ENCODE peak calls at places on chromosome 6, in nine cellular contexts. J is SK-N-SH, U is lung, H is testis, S is SJSA1, L is GM23248, O is right lobe of liver, K is adrenal gland, W is cardiac muscle cell. G is an unnamed sample.

GRCh38 chr6:125745281-125746018 is 4.0 kb upstream of the HEY2 start:
- DNase-seq in L (no peak), H (no peak), U (no peak), S (no peak), K (no peak), J (no peak), W (no peak), O (peak), G (no peak)

GRCh38 chr6:15843764-15844163 is 180.9 kb upstream of the DTNBP1 start:
- DNase-seq in W (no peak), U (no peak), H (no peak), O (no peak), J (no peak), K (no peak), S (no peak), L (no peak), G (no peak)

GRCh38 chr6:143068001-143068400 is 7.3 kb downstream of the AIG1 start:
- DNase-seq in L (peak), J (no peak), S (no peak), W (no peak), H (no peak), K (no peak), O (no peak), U (no peak), G (no peak)

GRCh38 chr6:138240476-138241245 is 22.4 kb upstream of the PBOV1 start:
- DNase-seq in W (no peak), H (no peak), S (no peak), J (no peak), K (no peak), U (no peak), L (no peak), O (no peak), G (no peak)

GRCh38 chr6:149337330-149337729 is 19.8 kb downstream of the TAB2 start:
- DNase-seq in U (no peak), K (no peak), O (no peak), S (no peak), W (no peak), H (no peak), J (no peak), L (no peak), G (no peak)

GRCh38 chr6:37244430-37245310 is 12.9 kb upstream of the TBC1D22B start:
- DNase-seq in U (peak), H (peak), W (peak), O (peak), K (peak), L (peak), J (no peak), S (peak), G (peak)

GRCh38 chr6:134060491-134061106 is 8.2 kb upstream of the SLC2A12 start:
- DNase-seq in O (no peak), J (no peak), U (no peak), L (peak), K (no peak), H (no peak), S (peak), W (peak), G (no peak)

GRCh38 chr6:6591778-6592388 is 3.4 kb downstream of the LY86 start:
- DNase-seq in O (no peak), K (peak), L (no peak), S (no peak), H (peak), U (peak), W (no peak), J (no peak), G (no peak)

GRCh38 chr6:90315354-90315960 is 18.8 kb upstream of the BACH2 start:
- DNase-seq in J (no peak), H (no peak), O (no peak), U (no peak), K (no peak), L (no peak), S (no peak), W (no peak), G (no peak)

GRCh38 chr6:168258795-168259194 is 60.8 kb downstream of the DACT2 start:
- DNase-seq in L (no peak), U (no peak), S (no peak), O (no peak), W (no peak), K (no peak), J (no peak), H (no peak), G (no peak)

GRCh38 chr6:146984251-146984924 is 219.8 kb upstream of the STXBP5 start:
- DNase-seq in J (no peak), S (no peak), L (peak), W (peak), K (no peak), O (no peak), H (no peak), U (no peak), G (no peak)

GRCh38 chr6:45965787-45966186 is 49.9 kb downstream of the CLIC5 start:
- DNase-seq in S (peak), H (no peak), W (peak), O (no peak), L (peak), K (no peak), J (no peak), U (no peak), G (no peak)

GRCh38 chr6:63538550-63538949 is 33.7 kb upstream of the LOC128125822 start:
- DNase-seq in L (no peak), H (no peak), U (no peak), S (no peak), W (no peak), K (no peak), O (peak), J (no peak), G (no peak)

GRCh38 chr6:127786109-127786508 is 114.7 kb downstream of the THEMIS start:
- DNase-seq in U (no peak), W (peak), J (no peak), H (no peak), L (peak), O (no peak), S (no peak), K (no peak), G (no peak)

GRCh38 chr6:34904990-34905613 is 16.0 kb downstream of the ANKS1A start:
- DNase-seq in W (no peak), J (no peak), S (no peak), H (no peak), O (no peak), L (no peak), U (no peak), K (peak), G (no peak)

GRCh38 chr6:143836150-143836549 is 7.0 kb upstream of the LTV1 start:
- DNase-seq in H (no peak), J (no peak), S (no peak), U (no peak), K (no peak), O (no peak), W (no peak), L (no peak), G (no peak)

DNA sequence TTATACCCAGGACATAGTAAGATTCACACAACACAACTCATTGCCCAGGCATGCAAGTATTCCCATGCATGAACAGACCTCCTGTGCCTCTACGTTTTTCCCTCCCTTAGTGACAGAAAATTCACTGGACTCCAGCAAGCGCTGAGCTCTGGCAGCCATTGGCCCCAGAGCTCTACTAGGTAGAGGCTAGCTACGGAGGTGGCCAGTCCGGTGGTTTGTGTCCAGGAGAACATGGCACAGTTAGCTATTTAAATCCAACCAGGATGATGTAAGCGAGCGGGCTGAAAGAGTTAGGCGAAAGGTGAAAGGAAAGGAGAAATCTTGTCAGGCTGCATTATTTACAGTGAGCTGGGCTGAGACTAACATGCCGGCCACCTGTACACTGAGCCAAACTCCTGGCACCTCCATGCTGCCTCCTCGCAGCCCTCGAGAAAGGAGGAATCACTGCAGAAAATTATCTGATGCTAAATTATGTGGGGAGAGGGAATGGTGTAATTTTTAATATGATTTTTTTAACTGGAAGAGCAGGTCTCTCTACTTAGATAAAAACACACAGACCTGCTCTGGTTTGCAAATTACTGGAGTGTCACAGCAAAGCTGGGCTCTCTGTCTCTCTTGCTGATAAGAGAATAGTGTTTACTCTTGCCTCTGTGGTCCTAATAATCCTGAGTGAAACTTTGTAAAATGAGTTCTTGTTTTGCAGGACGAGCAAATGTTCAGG is 50.1 kb upstream of the ARMC2 start:
- DNase-seq in H (no peak), S (no peak), K (no peak), U (no peak), W (peak), J (no peak), O (peak), L (no peak), G (no peak)
- H3K4me3 ChIP-seq in H (no peak), S (no peak), K (no peak), U (no peak), W (no peak), J (no peak), O (no peak), L (no peak), G (no peak)

DNA sequence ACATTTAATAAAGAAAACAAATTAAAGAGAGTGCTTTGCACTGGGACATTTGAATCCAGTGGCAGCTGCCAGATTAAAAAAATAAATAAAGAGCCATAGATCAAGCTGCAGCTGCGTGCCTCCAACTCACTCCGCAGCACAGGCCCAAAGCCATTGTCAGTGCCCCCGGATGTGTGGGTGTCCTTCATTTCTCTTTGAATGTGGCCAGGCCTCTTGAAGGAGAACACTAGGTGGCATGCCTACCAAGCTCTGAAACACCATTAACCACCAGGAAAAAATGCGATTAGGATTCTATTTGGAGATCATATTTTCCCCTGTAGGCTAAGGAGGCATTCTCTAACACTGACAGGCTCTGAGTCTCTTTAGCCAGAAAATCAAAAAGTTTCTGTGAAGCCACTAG is 549.8 kb downstream of the PRKN start:
- DNase-seq in S (no peak), J (peak), K (peak), O (no peak), W (peak), U (no peak), H (peak), L (peak), G (no peak)
- H3K4me3 ChIP-seq in S (no peak), J (no peak), K (no peak), O (no peak), W (no peak), U (no peak), H (no peak), L (no peak), G (no peak)

GRCh38 chr6:160227038-160227768 is 31.4 kb downstream of the SLC22A2 start:
- DNase-seq in K (no peak), S (no peak), O (no peak), J (no peak), H (no peak), W (no peak), U (no peak), L (no peak), G (no peak)

GRCh38 chr6:160222491-160222890 is 36.1 kb downstream of the SLC22A2 start:
- DNase-seq in U (no peak), L (no peak), W (no peak), S (no peak), O (no peak), H (no peak), K (no peak), J (no peak), G (no peak)

GRCh38 chr6:160221918-160222317 is 36.7 kb downstream of the SLC22A2 start:
- DNase-seq in S (no peak), U (no peak), J (no peak), H (no peak), K (no peak), W (no peak), L (no peak), O (no peak), G (no peak)

GRCh38 chr6:160226118-160226541 is 32.5 kb downstream of the SLC22A2 start:
- DNase-seq in W (peak), U (no peak), S (no peak), L (no peak), O (no peak), K (no peak), H (no peak), J (no peak), G (no peak)

DNA sequence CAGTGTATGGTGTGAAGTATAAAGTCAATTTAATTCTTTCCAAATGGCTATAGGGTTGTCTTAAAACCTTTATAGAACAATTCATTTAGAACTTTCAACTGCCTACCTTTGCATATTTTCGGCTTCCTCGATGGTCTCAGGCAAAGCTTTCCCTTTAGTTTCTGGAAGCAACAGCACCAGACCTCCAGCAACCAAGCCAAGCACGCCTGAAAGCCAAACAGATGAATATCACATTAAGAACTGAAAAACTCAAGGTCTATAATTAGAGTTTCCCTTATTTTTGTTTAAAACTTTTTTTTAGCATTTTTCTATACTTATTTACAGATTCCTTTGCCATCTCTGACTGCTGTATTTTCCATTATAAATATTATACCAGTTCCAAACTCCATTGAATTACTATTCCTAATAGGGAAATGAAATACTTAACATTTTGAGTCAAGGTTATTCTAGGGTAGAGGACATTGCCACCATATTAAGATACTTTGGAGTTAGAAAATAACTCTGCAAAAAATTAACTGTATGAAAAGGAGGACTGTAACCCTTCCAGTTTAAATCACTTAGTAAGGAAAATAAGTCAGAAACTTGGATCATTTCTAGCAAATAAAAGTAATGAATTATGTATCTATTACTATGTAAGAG is 33.9 kb downstream of the SLC22A2 start:
- DNase-seq in U (no peak), S (no peak), W (no peak), K (no peak), J (no peak), H (no peak), L (no peak), O (no peak), G (no peak)
- H3K4me3 ChIP-seq in U (no peak), S (no peak), W (no peak), K (no peak), J (no peak), H (no peak), L (no peak), O (no peak), G (no peak)

GRCh38 chr6:56372621-56373020 is 125.2 kb upstream of the COL21A1 start:
- DNase-seq in H (no peak), O (no peak), J (no peak), L (no peak), K (no peak), S (peak), W (peak), U (no peak), G (no peak)

GRCh38 chr6:56375806-56376205 is 128.4 kb upstream of the COL21A1 start:
- DNase-seq in J (no peak), U (no peak), H (no peak), W (no peak), L (no peak), S (no peak), K (no peak), O (no peak), G (no peak)

GRCh38 chr6:56377295-56377694 is 129.9 kb upstream of the COL21A1 start:
- DNase-seq in L (no peak), H (no peak), S (no peak), J (no peak), O (no peak), W (no peak), U (no peak), K (no peak), G (no peak)

GRCh38 chr6:56378507-56378906 is 131.1 kb upstream of the COL21A1 start:
- DNase-seq in U (no peak), L (no peak), K (no peak), W (no peak), S (no peak), J (no peak), H (no peak), O (no peak), G (no peak)

GRCh38 chr6:56374841-56375369 is 127.5 kb upstream of the COL21A1 start:
- DNase-seq in L (peak), W (peak), J (no peak), S (no peak), H (peak), O (no peak), K (peak), U (no peak), G (peak)
- H3K4me3 ChIP-seq in L (peak), W (no peak), J (no peak), S (no peak), H (no peak), O (no peak), K (no peak), U (no peak), G (no peak)

GRCh38 chr6:41056768-41057490 is 3.9 kb downstream of the APOBEC2 start:
- DNase-seq in S (no peak), U (no peak), K (no peak), L (no peak), W (no peak), J (no peak), H (no peak), O (no peak), G (no peak)

GRCh38 chr6:41058783-41059181 is 5.8 kb downstream of the APOBEC2 start:
- DNase-seq in W (no peak), L (no peak), H (no peak), O (no peak), U (no peak), K (no peak), J (no peak), S (no peak), G (no peak)

GRCh38 chr6:41051873-41052272 is 1.1 kb upstream of the APOBEC2 start:
- DNase-seq in U (no peak), O (no peak), H (no peak), J (no peak), L (no peak), W (no peak), S (no peak), K (no peak), G (no peak)

GRCh38 chr6:41053056-41053455 is at the start of gene APOBEC2:
- DNase-seq in H (no peak), L (no peak), J (no peak), O (no peak), K (peak), W (peak), S (no peak), U (no peak), G (peak)

GRCh38 chr6:41055149-41055548 is 2.1 kb downstream of the APOBEC2 start:
- DNase-seq in L (no peak), K (no peak), O (no peak), U (no peak), W (no peak), H (no peak), S (no peak), J (no peak), G (no peak)
- H3K4me3 ChIP-seq in L (no peak), K (no peak), O (no peak), U (no peak), W (peak), H (no peak), S (no peak), J (no peak), G (peak)

GRCh38 chr6:28764014-28764723 is 159.6 kb downstream of the TRIM27 start:
- DNase-seq in U (no peak), S (no peak), J (no peak), W (no peak), H (no peak), K (no peak), O (no peak), L (no peak), G (no peak)
- H3K4me3 ChIP-seq in U (no peak), S (no peak), J (no peak), W (no peak), H (no peak), K (no peak), O (no peak), L (no peak), G (no peak)